ENCODE peak calls at places on chromosomes 12 and 14, in five cellular contexts. Q, U, E, N and C are unnamed samples.
A peak's percentile ranks its signal among the peaks of the same experiment; 100 is the strongest.

GRCh38 chr12:124228050-124228711 is 66.7 kb upstream of the RFLNA start:
- DNase-seq in Q (no peak), U (no peak), E (no peak), N (no peak), C (no peak)

GRCh38 chr14:78848234-78848820 is 678.2 kb downstream of the NRXN3 start:
- DNase-seq in Q (peak; percentile 18), U (no peak), E (no peak), N (no peak), C (peak; percentile 58)

GRCh38 chr14:99241314-99242035 is 30.5 kb downstream of the BCL11B start:
- DNase-seq in Q (no peak), U (no peak), E (no peak), N (peak; percentile 71), C (no peak)

GRCh38 chr14:99382781-99383456 is 97.7 kb downstream of the SETD3 start:
- DNase-seq in Q (peak; percentile 63), U (no peak), E (no peak), N (no peak), C (no peak)

GRCh38 chr12:111775205-111776193 is 8.8 kb downstream of the ALDH2 start:
- DNase-seq in Q (no peak), U (no peak), E (no peak), N (no peak), C (no peak)

GRCh38 chr14:64766430-64767151 is 62.4 kb downstream of the PLEKHG3 start:
- DNase-seq in Q (no peak), U (no peak), E (no peak), N (no peak), C (no peak)

GRCh38 chr12:25553083-25553482 is at the start of gene LMNTD1:
- DNase-seq in Q (no peak), U (no peak), E (no peak), N (no peak), C (no peak)

GRCh38 chr12:78331764-78332163 is 501.1 kb downstream of the NAV3 start:
- DNase-seq in Q (no peak), U (no peak), E (no peak), N (no peak), C (peak; percentile 9)

GRCh38 chr14:74988131-74988530 is 14.6 kb upstream of the EIF2B2 start:
- DNase-seq in Q (peak; percentile 27), U (peak; percentile 48), E (no peak), N (no peak), C (no peak)

GRCh38 chr12:46965137-46965536 is 114.3 kb upstream of the PCED1B start:
- DNase-seq in Q (no peak), U (no peak), E (no peak), N (no peak), C (no peak)

GRCh38 chr12:6958609-6959375 is 7.6 kb downstream of the PTPN6 start:
- DNase-seq in Q (no peak), U (no peak), E (peak; percentile 75), N (peak; percentile 88), C (no peak)

GRCh38 chr14:65103150-65103760 is 938 bp upstream of the MAX start:
- DNase-seq in Q (peak; percentile 32), U (no peak), E (no peak), N (no peak), C (no peak)

GRCh38 chr12:72207756-72208155 is 64.4 kb upstream of the TRHDE start:
- DNase-seq in Q (no peak), U (no peak), E (no peak), N (no peak), C (no peak)

GRCh38 chr14:24367506-24368214 is at the start of gene NFATC4:
- DNase-seq in Q (no peak), U (no peak), E (no peak), N (peak; percentile 4), C (peak; percentile 90)

GRCh38 chr14:33714527-33715222 is 236.2 kb downstream of the EGLN3 start:
- DNase-seq in Q (no peak), U (no peak), E (no peak), N (no peak), C (no peak)

GRCh38 chr14:28731358-28731757 is 35.2 kb upstream of the FOXG1 start:
- DNase-seq in Q (no peak), U (no peak), E (no peak), N (no peak), C (no peak)

GRCh38 chr12:52300796-52301691 is 9.7 kb upstream of the KRT81 start:
- DNase-seq in Q (no peak), U (no peak), E (no peak), N (no peak), C (no peak)

GRCh38 chr12:10623131-10623530 is 9.7 kb upstream of the MAGOHB start:
- DNase-seq in Q (no peak), U (no peak), E (no peak), N (no peak), C (no peak)

GRCh38 chr12:9649532-9649940 is 20.0 kb upstream of the CLEC2D start:
- DNase-seq in Q (no peak), U (no peak), E (no peak), N (no peak), C (no peak)

GRCh38 chr14:50948205-50948604 is 3.9 kb upstream of the PYGL start:
- DNase-seq in Q (no peak), U (no peak), E (no peak), N (no peak), C (no peak)

GRCh38 chr14:65214741-65215140 is 112.4 kb upstream of the MAX start:
- DNase-seq in Q (no peak), U (no peak), E (no peak), N (no peak), C (no peak)

GRCh38 chr12:19095869-19096480 is 33.6 kb upstream of the PLEKHA5 start:
- DNase-seq in Q (no peak), U (no peak), E (no peak), N (no peak), C (no peak)

GRCh38 chr14:94018308-94018707 is 7.8 kb upstream of the OTUB2 start:
- DNase-seq in Q (no peak), U (no peak), E (no peak), N (no peak), C (no peak)

GRCh38 chr12:82952946-82953345 is 266.2 kb downstream of the TMTC2 start:
- DNase-seq in Q (no peak), U (no peak), E (no peak), N (no peak), C (no peak)

GRCh38 chr14:103697601-103698379 is 17.5 kb downstream of the XRCC3 start:
- DNase-seq in Q (no peak), U (no peak), E (no peak), N (no peak), C (no peak)